ENCODE peak calls at places on chromosomes 13 and 19, in four cellular contexts. D, A, U and G are unnamed samples.

GRCh38 chr19:787551-787950 is 9.7 kb upstream of the PTBP1 start:
- DNase-seq in D (no peak), A (no peak), U (no peak), G (no peak)

GRCh38 chr13:98039261-98039660 is 85.8 kb downstream of the IPO5 start:
- DNase-seq in U (no peak), A (no peak), D (no peak), G (no peak)

GRCh38 chr19:24033308-24033961 is 53.6 kb upstream of the ZNF254 start:
- DNase-seq in D (peak), U (no peak), A (peak), G (peak)

GRCh38 chr13:39877134-39877533 is 221.7 kb downstream of the COG6 start:
- DNase-seq in U (no peak), A (no peak), D (no peak), G (no peak)

GRCh38 chr19:2557093-2557440 is 81.1 kb downstream of the GADD45B start:
- DNase-seq in U (no peak), A (no peak), D (no peak), G (no peak)

GRCh38 chr13:73715114-73715909 is 418.9 kb downstream of the KLF12 start:
- DNase-seq in U (peak), D (no peak), A (no peak), G (peak)

GRCh38 chr19:15396436-15396835 is 16.8 kb upstream of the AKAP8 start:
- DNase-seq in D (no peak), A (no peak), U (no peak), G (no peak)

GRCh38 chr19:58044886-58045285 is 11.1 kb downstream of the ZSCAN1 start:
- DNase-seq in U (no peak), A (no peak), D (no peak), G (no peak)

GRCh38 chr13:76663941-76664340 is 222.3 kb downstream of the KCTD12 start:
- DNase-seq in U (no peak), A (no peak), D (peak), G (no peak)

GRCh38 chr13:68027311-68027710 is 797.2 kb upstream of the PCDH9 start:
- DNase-seq in D (no peak), U (no peak), A (no peak), G (no peak)

GRCh38 chr19:18437481-18438330 is at the start of gene ISYNA1:
- DNase-seq in D (peak), U (no peak), A (no peak), G (no peak)

GRCh38 chr19:13095393-13095784 is 7.3 kb downstream of the LYL1 start:
- DNase-seq in D (no peak), U (peak), A (no peak), G (no peak)

GRCh38 chr13:49649244-49649962 is 21.1 kb downstream of the ARL11 start:
- DNase-seq in U (no peak), A (no peak), D (peak), G (peak)

GRCh38 chr19:30011051-30011578 is 69.1 kb downstream of the URI1 start:
- DNase-seq in A (no peak), U (no peak), D (no peak), G (no peak)
- TF ChIP-seq CTCF in A (no peak), U (no peak), D (no peak), G (no peak)

DNA sequence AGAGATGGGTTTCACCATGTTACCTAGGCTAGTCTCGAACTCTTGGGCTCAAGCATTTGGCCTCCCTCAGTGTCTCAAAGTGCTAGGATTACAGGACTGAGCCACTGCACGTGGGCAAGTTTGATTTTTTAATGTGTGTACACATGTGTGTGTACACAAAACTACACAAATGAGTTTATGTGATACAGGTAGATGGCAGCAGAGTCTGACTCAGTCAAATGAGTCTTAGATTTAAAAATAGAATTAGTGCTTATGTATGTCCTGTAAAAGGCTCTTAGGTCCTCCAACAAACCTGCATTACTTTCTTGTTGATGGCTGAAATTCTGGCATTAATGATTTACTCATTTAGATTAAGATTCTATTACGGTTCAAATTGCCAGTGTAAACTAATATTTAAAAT is 293.7 kb downstream of the PCDH17 start:
- DNase-seq in D (peak), A (no peak), U (no peak), G (peak)
- TF ChIP-seq CTCF in D (no peak), A (no peak), U (no peak), G (peak)

GRCh38 chr19:6455924-6456323 is 3.7 kb downstream of the SLC25A23 start:
- DNase-seq in D (no peak), A (no peak), U (no peak), G (no peak)

GRCh38 chr19:6459356-6460098 is at the start of gene SLC25A23:
- DNase-seq in U (peak), D (peak), A (peak), G (peak)

GRCh38 chr19:6458695-6459355 is 767 bp downstream of the SLC25A23 start:
- DNase-seq in D (no peak), U (no peak), A (no peak), G (no peak)

GRCh38 chr19:6460099-6460884 is 700 bp upstream of the SLC25A23 start:
- DNase-seq in D (peak), A (peak), U (peak), G (peak)

GRCh38 chr19:6457958-6458694 is 1.5 kb downstream of the SLC25A23 start:
- DNase-seq in D (peak), U (no peak), A (no peak), G (no peak)
- TF ChIP-seq CTCF in D (no peak), U (no peak), A (no peak), G (no peak)

DNA sequence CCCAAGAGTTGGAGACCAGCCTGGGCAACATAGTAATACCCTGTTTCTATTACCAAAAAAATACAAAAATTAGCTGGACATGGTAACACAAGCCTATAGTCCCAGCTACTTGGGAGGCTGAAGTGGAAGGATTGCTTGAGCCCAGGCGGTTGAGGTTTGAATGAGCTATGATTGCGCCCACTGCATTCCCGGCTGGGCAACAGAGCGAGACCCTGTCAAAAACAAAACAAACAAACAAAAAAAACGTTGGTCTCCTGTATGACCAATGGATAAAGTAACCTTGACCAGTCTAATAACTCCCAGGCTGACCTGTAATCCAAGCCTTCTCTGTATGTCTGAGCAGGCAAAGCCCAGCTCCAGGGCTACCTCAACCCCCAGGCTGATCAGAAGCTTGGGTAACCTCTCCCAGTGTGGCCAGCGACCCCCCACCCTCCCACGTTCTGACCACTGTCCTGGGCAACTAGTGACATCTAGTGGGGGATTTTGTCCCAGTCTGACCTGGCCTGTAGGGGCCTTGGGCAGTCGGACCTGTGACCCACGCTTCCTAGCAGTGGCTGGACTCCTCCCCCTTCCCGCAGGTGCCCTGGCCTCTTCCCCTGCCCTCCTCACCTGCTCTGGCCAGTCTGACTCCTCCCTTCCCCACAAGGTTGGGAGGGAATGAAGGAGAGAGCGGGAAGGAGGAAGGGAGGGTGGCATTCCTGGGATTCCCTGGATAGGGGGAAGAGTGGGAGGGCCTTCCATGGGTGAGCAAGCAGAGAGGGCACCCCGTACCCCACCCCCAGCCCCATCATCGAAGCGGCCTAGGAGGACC is 1.0 kb upstream of the BCAM start:
- DNase-seq in D (peak), U (no peak), A (peak), G (peak)
- TF ChIP-seq CTCF in D (peak), U (peak), A (peak), G (peak)